ENCODE peak calls at places on chromosome 19, in five cellular contexts. One of them, this sample, is unnamed.

GRCh38 chr19:43780706-43781525 is at the start of gene KCNN4:
- DNase-seq in tibial nerve: no peak
- DNase-seq in adrenal gland: no peak
- DNase-seq in WTC11: no peak
- DNase-seq in neural progenitor cell: no peak
- DNase-seq in this sample: peak

GRCh38 chr19:45391346-45391745 is 13.5 kb downstream of the PPP1R13L start:
- DNase-seq in tibial nerve: no peak
- DNase-seq in adrenal gland: no peak
- DNase-seq in WTC11: peak
- DNase-seq in neural progenitor cell: peak
- DNase-seq in this sample: no peak

GRCh38 chr19:3682741-3683404 is 17.4 kb downstream of the PIP5K1C start:
- DNase-seq in tibial nerve: no peak
- DNase-seq in adrenal gland: no peak
- DNase-seq in WTC11: no peak
- DNase-seq in neural progenitor cell: peak
- DNase-seq in this sample: peak

GRCh38 chr19:533485-534058 is 2.0 kb downstream of the CDC34 start:
- DNase-seq in tibial nerve: no peak
- DNase-seq in adrenal gland: no peak
- DNase-seq in WTC11: no peak
- DNase-seq in neural progenitor cell: no peak
- DNase-seq in this sample: no peak

GRCh38 chr19:46823049-46823448 is 27.6 kb downstream of the AP2S1 start:
- DNase-seq in tibial nerve: no peak
- DNase-seq in adrenal gland: no peak
- DNase-seq in WTC11: no peak
- DNase-seq in neural progenitor cell: peak
- DNase-seq in this sample: no peak

GRCh38 chr19:51158474-51159129 is 16.5 kb downstream of the SIGLEC7 start:
- DNase-seq in tibial nerve: peak
- DNase-seq in adrenal gland: peak
- DNase-seq in WTC11: peak
- DNase-seq in neural progenitor cell: peak
- DNase-seq in this sample: peak

GRCh38 chr19:23823952-23824389 is 65.3 kb upstream of the ZNF681 start:
- DNase-seq in tibial nerve: no peak
- DNase-seq in adrenal gland: peak
- DNase-seq in WTC11: peak
- DNase-seq in neural progenitor cell: peak
- DNase-seq in this sample: peak

GRCh38 chr19:53868892-53869804 is 1.5 kb downstream of the MYADM start:
- DNase-seq in tibial nerve: peak
- DNase-seq in adrenal gland: peak
- DNase-seq in WTC11: peak
- DNase-seq in neural progenitor cell: peak
- DNase-seq in this sample: peak

GRCh38 chr19:22257381-22257780 is 28.9 kb upstream of the ZNF729 start:
- DNase-seq in tibial nerve: no peak
- DNase-seq in adrenal gland: no peak
- DNase-seq in WTC11: no peak
- DNase-seq in neural progenitor cell: no peak
- DNase-seq in this sample: no peak

GRCh38 chr19:8261881-8262280 is 46.3 kb downstream of the CD320 start:
- DNase-seq in tibial nerve: no peak
- DNase-seq in adrenal gland: peak
- DNase-seq in WTC11: no peak
- DNase-seq in neural progenitor cell: no peak
- DNase-seq in this sample: no peak

GRCh38 chr19:15283141-15283885 is 49.0 kb downstream of the BRD4 start:
- DNase-seq in tibial nerve: no peak
- DNase-seq in adrenal gland: no peak
- DNase-seq in WTC11: no peak
- DNase-seq in neural progenitor cell: no peak
- DNase-seq in this sample: peak

GRCh38 chr19:58345558-58345957 is 7.7 kb downstream of the A1BG start:
- DNase-seq in tibial nerve: no peak
- DNase-seq in adrenal gland: no peak
- DNase-seq in WTC11: no peak
- DNase-seq in neural progenitor cell: no peak
- DNase-seq in this sample: no peak

GRCh38 chr19:8640402-8641004 is 10.1 kb downstream of the NFILZ start:
- DNase-seq in tibial nerve: peak
- DNase-seq in adrenal gland: peak
- DNase-seq in WTC11: no peak
- DNase-seq in neural progenitor cell: no peak
- DNase-seq in this sample: peak

GRCh38 chr19:32397736-32398135 is 7.8 kb upstream of the DPY19L3 start:
- DNase-seq in tibial nerve: no peak
- DNase-seq in adrenal gland: no peak
- DNase-seq in WTC11: no peak
- DNase-seq in neural progenitor cell: no peak
- DNase-seq in this sample: peak

GRCh38 chr19:7871280-7871529 is 3.0 kb downstream of the PRR36 start:
- DNase-seq in tibial nerve: no peak
- DNase-seq in adrenal gland: no peak
- DNase-seq in WTC11: no peak
- DNase-seq in neural progenitor cell: no peak
- DNase-seq in this sample: peak

GRCh38 chr19:42569193-42569592 is 25.5 kb downstream of the CEACAM8 start:
- DNase-seq in tibial nerve: no peak
- DNase-seq in adrenal gland: no peak
- DNase-seq in WTC11: no peak
- DNase-seq in neural progenitor cell: no peak
- DNase-seq in this sample: no peak

GRCh38 chr19:21483589-21484170 is 21.7 kb upstream of the ZNF429 start:
- DNase-seq in tibial nerve: peak
- DNase-seq in adrenal gland: peak
- DNase-seq in WTC11: peak
- DNase-seq in neural progenitor cell: peak
- DNase-seq in this sample: no peak

GRCh38 chr19:52786078-52786463 is 520 bp downstream of the ZNF600 start:
- DNase-seq in tibial nerve: no peak
- DNase-seq in adrenal gland: peak
- DNase-seq in WTC11: peak
- DNase-seq in neural progenitor cell: peak
- DNase-seq in this sample: no peak

GRCh38 chr19:35460608-35461007 is 12.6 kb downstream of the FFAR2 start:
- DNase-seq in tibial nerve: no peak
- DNase-seq in adrenal gland: no peak
- DNase-seq in WTC11: no peak
- DNase-seq in neural progenitor cell: no peak
- DNase-seq in this sample: no peak

GRCh38 chr19:2733930-2734588 is 5.8 kb downstream of the SLC39A3 start:
- DNase-seq in tibial nerve: no peak
- DNase-seq in adrenal gland: no peak
- DNase-seq in WTC11: no peak
- DNase-seq in neural progenitor cell: no peak
- DNase-seq in this sample: no peak

GRCh38 chr19:35140898-35141626 is 2.0 kb upstream of the FXYD7 start:
- DNase-seq in tibial nerve: peak
- DNase-seq in adrenal gland: peak
- DNase-seq in WTC11: peak
- DNase-seq in neural progenitor cell: peak
- DNase-seq in this sample: peak

GRCh38 chr19:55546822-55547614 is 1.7 kb upstream of the SBK3 start:
- DNase-seq in tibial nerve: peak
- DNase-seq in adrenal gland: peak
- DNase-seq in WTC11: no peak
- DNase-seq in neural progenitor cell: peak
- DNase-seq in this sample: peak

GRCh38 chr19:50377051-50377441 is 789 bp downstream of the NR1H2 start:
- DNase-seq in tibial nerve: no peak
- DNase-seq in adrenal gland: no peak
- DNase-seq in WTC11: peak
- DNase-seq in neural progenitor cell: no peak
- DNase-seq in this sample: peak

GRCh38 chr19:9018163-9018875 is 8.1 kb upstream of the MUC16 start:
- DNase-seq in tibial nerve: no peak
- DNase-seq in adrenal gland: no peak
- DNase-seq in WTC11: no peak
- DNase-seq in neural progenitor cell: no peak
- DNase-seq in this sample: peak

DNA sequence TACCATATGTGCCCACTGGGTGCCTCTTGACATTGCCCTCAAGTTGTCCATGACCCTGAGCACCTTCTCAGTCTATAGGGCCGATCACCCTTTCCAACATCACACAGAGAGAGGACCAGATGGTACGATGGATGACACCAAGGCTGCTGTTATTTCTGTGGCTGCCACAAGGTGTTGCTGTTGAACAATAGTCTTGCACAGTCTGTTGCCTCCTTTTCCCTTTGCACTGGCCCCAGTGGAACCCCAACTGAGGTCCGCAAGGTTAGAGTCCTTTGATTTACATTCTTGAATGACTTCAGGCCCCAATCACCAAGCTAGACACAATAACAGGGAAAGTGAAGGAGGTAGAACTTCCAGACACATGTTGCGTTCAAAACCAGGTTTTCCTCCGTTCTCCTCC is 52.0 kb downstream of the TINCR start:
- DNase-seq in tibial nerve: no peak
- DNase-seq in adrenal gland: no peak
- DNase-seq in WTC11: peak
- DNase-seq in neural progenitor cell: no peak
- DNase-seq in this sample: no peak
- TF ChIP-seq CTCF in tibial nerve: no peak
- TF ChIP-seq CTCF in adrenal gland: no peak
- TF ChIP-seq CTCF in WTC11: peak
- TF ChIP-seq CTCF in neural progenitor cell: peak
- TF ChIP-seq CTCF in this sample: no peak

DNA sequence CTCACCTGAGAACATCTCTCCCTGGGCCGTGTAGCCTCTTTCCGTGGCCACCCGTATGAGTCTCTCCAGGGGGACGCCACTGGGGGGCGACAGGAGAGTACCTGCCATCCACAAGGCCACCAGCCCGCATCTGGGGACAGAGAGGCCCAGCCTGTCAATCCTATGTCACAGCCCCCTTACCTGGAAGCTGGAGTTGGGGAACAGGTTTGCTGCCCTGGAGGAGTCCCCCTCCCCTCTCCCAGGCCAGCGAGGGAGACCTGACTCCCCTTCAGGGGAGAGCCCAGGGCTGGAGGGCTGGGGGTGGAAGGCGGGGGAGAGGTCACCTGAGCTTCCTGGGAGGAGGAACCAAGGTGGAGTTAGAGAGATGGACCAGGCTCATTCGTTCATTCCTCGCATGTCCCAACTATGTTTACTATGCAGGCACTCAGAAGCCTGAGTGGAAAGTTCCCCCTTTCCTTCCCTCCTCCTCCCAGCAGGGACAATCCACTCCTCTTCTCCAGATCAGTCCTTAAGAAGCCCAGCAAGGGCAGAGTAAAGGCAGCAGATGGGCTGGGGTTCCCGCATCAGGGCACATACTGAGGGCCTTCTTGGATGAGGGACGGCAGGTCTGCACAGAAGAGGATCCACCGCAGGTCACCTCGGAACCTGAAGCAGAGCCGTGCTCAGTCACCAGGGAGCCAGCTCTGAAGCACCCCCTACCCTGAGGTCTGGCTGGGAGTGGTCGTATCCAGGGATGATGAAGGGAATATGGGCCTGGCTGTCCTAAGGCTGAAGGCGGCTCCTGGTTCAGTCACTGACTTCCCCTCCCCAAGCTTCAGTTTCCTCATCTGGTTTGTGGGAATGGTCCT is 5.5 kb downstream of the ACTMAP start:
- DNase-seq in tibial nerve: no peak
- DNase-seq in adrenal gland: no peak
- DNase-seq in WTC11: peak
- DNase-seq in neural progenitor cell: peak
- DNase-seq in this sample: no peak
- TF ChIP-seq CTCF in tibial nerve: no peak
- TF ChIP-seq CTCF in adrenal gland: no peak
- TF ChIP-seq CTCF in WTC11: peak
- TF ChIP-seq CTCF in neural progenitor cell: peak
- TF ChIP-seq CTCF in this sample: no peak

GRCh38 chr19:10295305-10295846 is 5.6 kb downstream of the ICAM5 start:
- DNase-seq in tibial nerve: no peak
- DNase-seq in adrenal gland: no peak
- DNase-seq in WTC11: peak
- DNase-seq in neural progenitor cell: peak
- DNase-seq in this sample: no peak
- TF ChIP-seq CTCF in tibial nerve: no peak
- TF ChIP-seq CTCF in adrenal gland: no peak
- TF ChIP-seq CTCF in WTC11: no peak
- TF ChIP-seq CTCF in neural progenitor cell: no peak
- TF ChIP-seq CTCF in this sample: no peak

DNA sequence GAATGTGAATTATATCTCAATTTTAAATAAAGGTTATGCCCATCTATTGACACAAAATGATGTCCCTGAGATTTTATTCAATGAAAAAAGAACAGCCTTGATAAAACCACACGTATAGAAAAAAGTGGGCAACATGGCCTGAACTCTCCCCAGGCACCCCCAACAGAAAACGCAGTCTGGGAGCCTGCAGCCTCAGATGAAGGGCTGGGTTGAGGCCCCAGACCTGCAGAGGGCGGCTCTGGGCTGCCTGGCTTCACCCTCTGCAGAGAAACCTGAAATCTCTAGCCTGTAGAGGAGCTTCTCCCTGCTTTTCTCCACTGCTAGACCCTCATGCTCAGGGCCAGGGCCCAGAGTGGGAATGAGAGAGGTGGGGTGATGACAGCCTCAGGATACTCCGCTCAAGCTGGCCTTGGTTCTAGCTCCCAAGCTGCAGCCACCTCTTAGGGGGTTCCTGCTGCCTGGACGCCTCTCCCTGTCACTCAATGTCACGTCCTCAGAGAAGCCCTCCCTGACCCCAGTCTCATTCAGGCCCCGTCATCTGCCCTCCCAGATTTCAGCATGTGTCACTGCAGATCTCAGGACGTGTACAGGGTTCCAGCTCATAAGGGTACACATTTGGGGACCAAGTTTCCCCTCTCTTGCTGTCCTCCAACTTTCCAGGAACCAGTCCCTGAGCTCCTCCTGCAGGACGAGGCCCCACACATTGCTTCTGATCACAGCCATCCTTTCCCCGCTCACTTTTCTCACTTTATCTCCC is 1.8 kb downstream of the MBD3 start:
- DNase-seq in tibial nerve: no peak
- DNase-seq in adrenal gland: no peak
- DNase-seq in WTC11: peak
- DNase-seq in neural progenitor cell: peak
- DNase-seq in this sample: peak
- TF ChIP-seq CTCF in tibial nerve: no peak
- TF ChIP-seq CTCF in adrenal gland: no peak
- TF ChIP-seq CTCF in WTC11: no peak
- TF ChIP-seq CTCF in neural progenitor cell: peak
- TF ChIP-seq CTCF in this sample: peak

GRCh38 chr19:48445256-48445605 is 552 bp upstream of the GRWD1 start:
- DNase-seq in tibial nerve: peak
- DNase-seq in adrenal gland: peak
- DNase-seq in WTC11: no peak
- DNase-seq in neural progenitor cell: peak
- DNase-seq in this sample: peak
- TF ChIP-seq CTCF in tibial nerve: peak
- TF ChIP-seq CTCF in adrenal gland: peak
- TF ChIP-seq CTCF in WTC11: no peak
- TF ChIP-seq CTCF in neural progenitor cell: peak
- TF ChIP-seq CTCF in this sample: peak